ENCODE peak calls at places on chromosomes 5 and 9, in six cellular contexts. W is HTR-8/SVneo, P is gastrocnemius medialis, G is islet precursor cell, A is GM04504, L is coronary artery. M is an unnamed sample.

GRCh38 chr5:173665326-173665725 is 48.9 kb upstream of the BOD1 start:
- DNase-seq in W (no peak), G (peak), P (no peak), A (no peak), L (no peak), M (no peak)

GRCh38 chr5:79070002-79070567 is 518 bp downstream of the BHMT2 start:
- DNase-seq in G (no peak), A (no peak), W (no peak), L (no peak), P (no peak), M (peak)

GRCh38 chr9:91024841-91025240 is 223.2 kb downstream of the SYK start:
- DNase-seq in G (no peak), L (no peak), W (no peak), P (no peak), A (no peak), M (no peak)

GRCh38 chr9:35423499-35423898 is 66.4 kb upstream of the RUSC2 start:
- DNase-seq in A (no peak), L (no peak), G (no peak), W (no peak), P (no peak), M (no peak)

GRCh38 chr5:139821806-139822552 is 26.4 kb downstream of the PSD2 start:
- DNase-seq in L (no peak), G (no peak), W (no peak), P (no peak), A (no peak), M (no peak)

GRCh38 chr5:55392669-55393068 is 84.9 kb downstream of the MTREX start:
- DNase-seq in A (no peak), G (no peak), W (no peak), P (no peak), L (no peak), M (no peak)

GRCh38 chr5:10528056-10528816 is 35.6 kb upstream of the ANKRD33B start:
- DNase-seq in G (no peak), P (no peak), W (peak), A (peak), L (no peak), M (peak)

GRCh38 chr5:155147222-155147621 is 133.7 kb downstream of the KIF4B start:
- DNase-seq in P (no peak), G (no peak), L (no peak), A (no peak), W (no peak), M (no peak)

GRCh38 chr5:13478831-13479465 is 465.5 kb downstream of the DNAH5 start:
- DNase-seq in G (peak), W (peak), A (peak), P (no peak), L (no peak), M (peak)

GRCh38 chr9:112884086-112884485 is 6.6 kb downstream of the SLC46A2 start:
- DNase-seq in W (peak), P (no peak), A (no peak), L (peak), G (peak), M (no peak)

GRCh38 chr9:104256031-104256709 is 162.1 kb downstream of the SMC2 start:
- DNase-seq in G (no peak), L (no peak), A (no peak), W (no peak), P (no peak), M (no peak)

GRCh38 chr9:12784461-12785250 is 9.8 kb downstream of the LURAP1L start:
- DNase-seq in A (peak), W (no peak), G (peak), P (peak), L (peak), M (peak)

GRCh38 chr5:18113724-18114123 is 479.5 kb downstream of the TAF11L14 start:
- DNase-seq in G (no peak), P (no peak), A (no peak), W (no peak), L (no peak), M (peak)

GRCh38 chr5:105754056-105754455 is 1916.7 kb downstream of the EFNA5 start:
- DNase-seq in L (no peak), P (no peak), A (no peak), W (peak), G (peak), M (no peak)

GRCh38 chr5:98992552-98992951 is 63.7 kb upstream of the CHD1 start:
- DNase-seq in A (no peak), L (no peak), P (no peak), W (no peak), G (no peak), M (no peak)

GRCh38 chr9:78298046-78298511 is 1.2 kb downstream of the PSAT1 start:
- DNase-seq in A (no peak), P (no peak), L (no peak), G (peak), W (no peak), M (no peak)

GRCh38 chr5:51644976-51645375 is 261.7 kb downstream of the ISL1 start:
- DNase-seq in L (no peak), A (no peak), W (no peak), G (no peak), P (no peak), M (no peak)

GRCh38 chr5:123283031-123283430 is 140.2 kb downstream of the CEP120 start:
- DNase-seq in A (no peak), L (no peak), P (no peak), G (no peak), W (no peak), M (no peak)

GRCh38 chr5:60228676-60229075 is 335.1 kb upstream of the PDE4D start:
- DNase-seq in L (no peak), W (no peak), P (no peak), G (no peak), A (no peak), M (no peak)

GRCh38 chr5:68087866-68088265 is 127.7 kb upstream of the PIK3R1 start:
- DNase-seq in W (no peak), A (no peak), G (no peak), P (no peak), L (no peak), M (peak)

GRCh38 chr9:125433461-125434001 is 171.9 kb downstream of the GAPVD1 start:
- DNase-seq in G (peak), P (no peak), W (no peak), A (peak), L (no peak), M (no peak)

M was measured in fibroblast of the conjunctiva.